ENCODE peak calls at places on chromosomes 3 and 15, in five cellular contexts. L is esophagus muscularis mucosa, G is HepG2, C is stomach, A is RWPE2. K is an unnamed sample.

GRCh38 chr15:43776718-43777292 is at the start of gene ELL3:
- DNase-seq in L (peak; percentile 94), G (peak; percentile 56), C (peak; percentile 84), A (peak; percentile 90), K (peak; percentile 66)

GRCh38 chr15:75114327-75114726 is 87.4 kb upstream of the C15orf39 start:
- DNase-seq in L (no peak), G (no peak), C (no peak), A (no peak), K (no peak)

GRCh38 chr15:67941643-67942315 is 101.9 kb upstream of the RNU6-1 start:
- DNase-seq in L (no peak), G (peak; percentile 72), C (no peak), A (peak; percentile 89), K (no peak)

GRCh38 chr15:46275701-46276100 is 640.9 kb downstream of the SQOR start:
- DNase-seq in L (no peak), G (no peak), C (no peak), A (no peak), K (no peak)

GRCh38 chr3:126854666-126855065 is 128.2 kb upstream of the PLXNA1 start:
- DNase-seq in L (no peak), G (no peak), C (no peak), A (no peak), K (no peak)

GRCh38 chr15:29556385-29556784 is 265.9 kb downstream of the TJP1 start:
- DNase-seq in L (no peak), G (no peak), C (no peak), A (no peak), K (no peak)

GRCh38 chr3:54342676-54343075 is 220.3 kb downstream of the CACNA2D3 start:
- DNase-seq in L (no peak), G (no peak), C (peak; percentile 29), A (no peak), K (no peak)

GRCh38 chr3:59695858-59696257 is 646.0 kb upstream of the CFAP20DC start:
- DNase-seq in L (no peak), G (no peak), C (no peak), A (no peak), K (no peak)

GRCh38 chr3:181264491-181264890 is 275.0 kb upstream of the DNAJC19 start:
- DNase-seq in L (no peak), G (no peak), C (no peak), A (no peak), K (no peak)

GRCh38 chr3:115836944-115837343 is 213.6 kb downstream of the GAP43 start:
- DNase-seq in L (no peak), G (no peak), C (no peak), A (no peak), K (no peak)

GRCh38 chr3:35263477-35263876 is 375.8 kb upstream of the ARPP21 start:
- DNase-seq in L (no peak), G (no peak), C (no peak), A (no peak), K (no peak)

GRCh38 chr15:77457619-77458265 is 37.1 kb downstream of the HMG20A start:
- DNase-seq in L (no peak), G (no peak), C (no peak), A (no peak), K (no peak)

GRCh38 chr15:64112904-64113303 is 17.1 kb downstream of the SNX1 start:
- DNase-seq in L (no peak), G (no peak), C (no peak), A (no peak), K (no peak)

GRCh38 chr3:112302881-112303761 is 9.1 kb upstream of the SLC9C1 start:
- DNase-seq in L (no peak), G (no peak), C (no peak), A (no peak), K (no peak)

GRCh38 chr3:112302061-112302830 is 8.2 kb upstream of the SLC9C1 start:
- DNase-seq in L (no peak), G (no peak), C (no peak), A (no peak), K (no peak)

GRCh38 chr3:112306825-112307224 is 12.8 kb upstream of the SLC9C1 start:
- DNase-seq in L (no peak), G (no peak), C (no peak), A (no peak), K (no peak)

GRCh38 chr3:112303811-112304325 is 9.9 kb upstream of the SLC9C1 start:
- DNase-seq in L (no peak), G (no peak), C (no peak), A (no peak), K (peak; percentile 19)

DNA sequence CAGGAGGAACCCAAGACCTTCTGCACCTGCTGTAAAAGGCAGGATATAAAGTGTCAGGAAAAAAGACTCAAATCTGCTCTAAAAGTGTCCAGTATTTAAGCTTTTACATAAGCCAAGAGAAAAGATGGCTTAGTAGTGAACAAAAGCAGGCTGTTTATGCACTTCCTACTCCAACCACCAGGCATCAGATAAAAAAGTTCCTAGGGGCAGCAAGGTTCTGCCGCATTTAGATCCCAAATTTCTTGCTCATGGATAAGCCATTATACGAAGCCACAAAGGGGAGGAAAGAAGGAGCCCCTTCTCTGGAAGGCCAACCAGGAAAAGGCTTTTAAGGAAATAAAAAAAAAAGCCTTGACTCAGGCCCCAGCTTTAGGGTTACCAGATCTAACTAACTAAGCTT is 10.6 kb upstream of the SLC9C1 start:
- DNase-seq in L (no peak), G (no peak), C (no peak), A (no peak), K (no peak)
- H3K4me3 ChIP-seq in L (peak overlapping the region; percentile 53), G (no peak overlapping the region), C (peak overlapping the region; percentile 49), A (no peak overlapping the region), K (no peak overlapping the region)

GRCh38 chr3:134216206-134216764 is 34.4 kb downstream of the RYK start:
- DNase-seq in L (no peak), G (no peak), C (no peak), A (no peak), K (no peak)
- H3K4me1 ChIP-seq in L (peaks cover 34% of the 10 kb centered on the region), G (no peaks in the 10 kb centered on the region), C (peaks cover 20% of the 10 kb centered on the region), A (no peaks in the 10 kb centered on the region), K (no peaks in the 10 kb centered on the region)

GRCh38 chr15:56227780-56228179 is 15.9 kb downstream of the RFX7 start:
- DNase-seq in L (no peak), G (no peak), C (no peak), A (no peak), K (no peak)
- H3K9me3 ChIP-seq in L (peaks cover 11% of the 10 kb centered on the region), G (peaks cover 28% of the 10 kb centered on the region), C (peaks cover 5% of the 10 kb centered on the region), A (peaks cover 16% of the 10 kb centered on the region), K (no peaks in the 10 kb centered on the region)

DNA sequence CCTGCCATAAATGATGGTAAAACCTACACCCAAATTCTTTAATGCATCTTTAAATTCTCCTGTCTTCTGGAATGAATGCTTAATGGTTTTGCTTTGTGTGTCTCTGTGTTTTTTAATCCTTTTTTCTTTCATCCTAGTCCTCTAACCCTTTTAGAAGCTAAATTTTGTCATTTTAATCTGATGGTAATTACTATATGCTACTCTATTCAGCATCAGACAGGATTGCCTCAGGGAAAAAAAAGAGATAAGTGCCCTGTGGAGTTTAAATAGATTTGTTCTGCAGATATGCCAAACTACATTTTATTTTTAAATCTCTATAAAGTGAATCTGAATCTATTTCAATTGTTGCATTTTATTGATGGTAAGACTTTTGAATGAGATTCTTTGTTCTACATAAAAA is 966.8 kb downstream of the NSUN3 start:
- DNase-seq in L (no peak), G (no peak), C (no peak), A (no peak), K (no peak)
- H3K4me3 ChIP-seq in L (no peak overlapping the region), G (no peak overlapping the region), C (no peak overlapping the region), A (no peak overlapping the region), K (no peak overlapping the region)

GRCh38 chr3:141432904-141433303 is 53.9 kb upstream of the RASA2 start:
- DNase-seq in L (no peak), G (no peak), C (no peak), A (no peak), K (no peak)
- H3K4me1 ChIP-seq in L (peaks cover 92% of the 10 kb centered on the region), G (peaks cover 59% of the 10 kb centered on the region), C (peaks cover 90% of the 10 kb centered on the region), A (no peaks in the 10 kb centered on the region), K (peaks cover 11% of the 10 kb centered on the region)

DNA sequence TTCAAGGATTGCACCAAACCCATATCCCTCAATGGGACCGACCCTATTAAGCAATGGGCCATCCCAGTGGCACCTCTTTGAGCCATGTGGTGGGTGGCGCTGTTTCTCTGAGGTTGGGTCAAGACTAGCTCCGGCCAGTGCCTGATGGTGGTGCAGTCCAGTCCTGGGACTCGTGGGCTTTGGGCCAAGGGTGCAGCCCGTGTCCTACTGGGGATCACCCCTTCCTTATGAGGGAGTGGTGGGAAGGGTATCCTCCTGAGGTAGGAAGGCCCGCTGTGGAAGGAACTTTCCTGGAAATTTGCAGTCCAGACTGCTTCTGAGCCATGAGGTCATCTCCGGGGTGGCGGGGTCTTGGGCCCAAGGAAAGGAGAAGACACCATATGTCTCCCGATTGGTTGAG is 231.6 kb downstream of the SNRPN start:
- DNase-seq in L (no peak), G (no peak), C (no peak), A (peak; percentile 54), K (no peak)
- H3K9me3 ChIP-seq in L (no peaks in the 10 kb centered on the region), G (peaks cover 99% of the 10 kb centered on the region), C (peaks cover 8% of the 10 kb centered on the region), A (peaks cover 53% of the 10 kb centered on the region), K (no peaks in the 10 kb centered on the region)

DNA sequence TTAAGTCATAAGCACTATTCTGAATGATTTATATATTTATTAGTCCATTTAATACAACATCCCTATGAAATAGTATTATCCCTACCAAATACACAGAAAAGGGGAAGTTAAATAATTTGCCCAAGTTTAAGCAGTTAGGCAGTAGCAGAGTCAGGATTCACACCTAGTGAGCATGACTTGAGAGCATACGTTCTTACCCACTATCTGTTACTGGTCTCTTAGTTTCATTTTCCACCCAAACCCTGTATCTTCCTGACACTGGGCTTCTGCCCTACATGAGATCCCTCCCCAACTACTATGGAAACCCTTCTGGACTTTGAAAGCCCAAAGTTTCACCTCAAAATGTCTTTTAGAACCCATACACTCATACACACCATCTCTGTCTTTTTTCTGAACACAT is 4.4 kb upstream of the ATOSA start:
- DNase-seq in L (no peak), G (no peak), C (no peak), A (no peak), K (no peak)
- H3K4me3 ChIP-seq in L (no peak overlapping the region), G (no peak overlapping the region), C (no peak overlapping the region), A (no peak overlapping the region), K (no peak overlapping the region)

DNA sequence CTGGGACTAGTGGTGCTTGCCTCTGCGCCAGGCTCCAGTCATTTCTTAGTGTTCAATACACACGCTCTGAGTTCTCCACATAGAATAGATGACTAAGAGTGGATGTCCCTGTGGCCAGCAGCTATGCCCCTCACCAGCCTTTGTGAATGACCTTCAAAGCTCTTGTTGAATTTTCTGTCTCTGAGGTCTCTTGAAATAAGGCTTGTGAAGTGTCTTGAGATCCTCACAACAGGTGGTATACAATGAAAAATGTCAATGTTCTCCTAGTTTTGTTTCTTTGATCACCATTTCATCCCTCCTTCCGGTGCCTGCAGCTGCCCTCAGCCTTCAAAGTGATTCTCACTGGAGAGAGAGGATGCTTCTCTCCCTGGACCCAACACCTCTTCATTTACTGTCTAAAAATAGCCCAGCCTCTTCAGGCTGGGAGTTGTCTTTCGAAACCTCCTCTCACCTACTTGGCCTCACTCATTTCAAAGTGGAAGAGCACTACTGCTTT is 5.4 kb downstream of the MAPKBP1 start:
- DNase-seq in L (peak; percentile 50), G (no peak), C (no peak), A (no peak), K (no peak)
- H3K4me1 ChIP-seq in L (peaks cover 79% of the 10 kb centered on the region), G (peaks cover 84% of the 10 kb centered on the region), C (peaks cover 93% of the 10 kb centered on the region), A (peaks cover 50% of the 10 kb centered on the region), K (no peaks in the 10 kb centered on the region)